ENCODE peak calls at places on chromosomes 2 and 18, in six cellular contexts. K is mucosa of gallbladder, V is LoVo, L is astrocyte of the spinal cord, X is fibroblast of lung, D is posterior vena cava. N is an unnamed sample.

GRCh38 chr2:161423351-161424178 is 7.5 kb downstream of the TBR1 start:
- DNase-seq in K (no peak), V (no peak), L (no peak), X (peak), D (peak), N (no peak)

GRCh38 chr2:2910259-2910658 is 467.4 kb downstream of the EIPR1 start:
- DNase-seq in K (no peak), V (no peak), L (no peak), X (no peak), D (no peak), N (no peak)

GRCh38 chr18:48385595-48385994 is 23.6 kb downstream of the ZBTB7C start:
- DNase-seq in K (no peak), V (no peak), L (no peak), X (no peak), D (no peak), N (no peak)

GRCh38 chr2:68452168-68452890 is 14.8 kb downstream of the FBXO48 start:
- DNase-seq in K (no peak), V (no peak), L (no peak), X (no peak), D (no peak), N (no peak)

GRCh38 chr18:67476585-67476984 is 39.9 kb downstream of the DSEL start:
- DNase-seq in K (no peak), V (no peak), L (peak), X (peak), D (no peak), N (no peak)

GRCh38 chr2:213991454-213992108 is 419.3 kb upstream of the VWC2L start:
- DNase-seq in K (no peak), V (no peak), L (no peak), X (peak), D (no peak), N (peak)

GRCh38 chr2:27705851-27706622 is 42.3 kb downstream of the SLC4A1AP start:
- DNase-seq in K (peak), V (peak), L (peak), X (peak), D (peak), N (peak)

GRCh38 chr18:47968721-47969120 is 38.3 kb upstream of the SMAD2 start:
- DNase-seq in K (no peak), V (no peak), L (peak), X (peak), D (no peak), N (peak)

GRCh38 chr2:128309341-128310093 is 9.2 kb downstream of the HS6ST1 start:
- DNase-seq in K (peak), V (no peak), L (peak), X (peak), D (peak), N (no peak)

GRCh38 chr2:38521835-38522234 is 80.9 kb downstream of the HNRNPLL start:
- DNase-seq in K (no peak), V (no peak), L (no peak), X (no peak), D (no peak), N (no peak)